ENCODE peak calls at places on chromosomes 1 and 21, in six cellular contexts. O, W, K, M, Q and P are unnamed samples.

GRCh38 chr1:228032041-228032440 is 25.2 kb downstream of the WNT3A start:
- DNase-seq in K (peak), O (no peak), Q (no peak), M (peak), W (no peak), P (no peak)

GRCh38 chr1:104408268-104408667 is 658.6 kb downstream of the AMY1C start:
- DNase-seq in Q (no peak), M (no peak), W (no peak), K (no peak), O (no peak), P (no peak)

GRCh38 chr21:44489962-44490361 is 34.7 kb downstream of the LRRC3 start:
- DNase-seq in K (no peak), M (no peak), Q (no peak), O (no peak), W (no peak), P (no peak)

GRCh38 chr1:21956720-21957552 is 19.8 kb upstream of the HSPG2 start:
- DNase-seq in Q (no peak), O (no peak), M (no peak), W (peak), K (peak), P (peak)

GRCh38 chr1:212110617-212111016 is 75.1 kb downstream of the DTL start:
- DNase-seq in Q (no peak), O (no peak), M (no peak), W (peak), K (no peak), P (no peak)

GRCh38 chr1:48661726-48662483 is 114.8 kb downstream of the BEND5 start:
- DNase-seq in K (no peak), O (no peak), W (no peak), M (no peak), Q (no peak), P (peak)

GRCh38 chr1:81467433-81467832 is 333.3 kb upstream of the ADGRL2 start:
- DNase-seq in W (no peak), K (no peak), M (no peak), O (no peak), Q (no peak), P (no peak)

GRCh38 chr1:37691497-37692077 is 729 bp upstream of the CDCA8 start:
- DNase-seq in K (peak), O (peak), W (peak), Q (no peak), M (peak), P (peak)

GRCh38 chr1:151693057-151693651 is 23.4 kb downstream of the CELF3 start:
- DNase-seq in W (peak), Q (no peak), K (no peak), O (no peak), M (no peak), P (peak)

GRCh38 chr1:168202941-168203654 is 22.7 kb upstream of the SFT2D2 start:
- DNase-seq in M (no peak), W (peak), O (no peak), K (no peak), Q (peak), P (no peak)

GRCh38 chr1:4058122-4058521 is 158.1 kb upstream of the C1orf174 start:
- DNase-seq in Q (no peak), K (no peak), O (no peak), M (no peak), W (no peak), P (no peak)

GRCh38 chr1:81873946-81874345 is 73.2 kb downstream of the ADGRL2 start:
- DNase-seq in W (no peak), Q (no peak), K (no peak), M (no peak), O (no peak), P (no peak)

GRCh38 chr1:26432793-26433192 is 672 bp downstream of the DHDDS start:
- DNase-seq in M (no peak), Q (no peak), O (no peak), K (no peak), W (no peak), P (no peak)

GRCh38 chr1:115184260-115184950 is 95.1 kb upstream of the TSPAN2 start:
- DNase-seq in O (no peak), Q (no peak), W (no peak), K (no peak), M (no peak), P (no peak)

GRCh38 chr1:115184951-115185331 is 95.6 kb upstream of the TSPAN2 start:
- DNase-seq in K (no peak), W (no peak), M (no peak), Q (peak), O (no peak), P (no peak)

GRCh38 chr1:115182012-115182715 is 92.9 kb upstream of the TSPAN2 start:
- DNase-seq in Q (no peak), M (no peak), K (no peak), W (no peak), O (no peak), P (no peak)

GRCh38 chr1:115183711-115184259 is 94.5 kb upstream of the TSPAN2 start:
- DNase-seq in M (peak), O (no peak), W (no peak), K (no peak), Q (no peak), P (no peak)

GRCh38 chr1:115183158-115183557 is 93.9 kb upstream of the TSPAN2 start:
- DNase-seq in Q (no peak), W (no peak), O (no peak), M (no peak), K (no peak), P (peak)
- TF ChIP-seq CTCF in Q (no peak), W (no peak), O (no peak), M (no peak), K (no peak), P (peak)

DNA sequence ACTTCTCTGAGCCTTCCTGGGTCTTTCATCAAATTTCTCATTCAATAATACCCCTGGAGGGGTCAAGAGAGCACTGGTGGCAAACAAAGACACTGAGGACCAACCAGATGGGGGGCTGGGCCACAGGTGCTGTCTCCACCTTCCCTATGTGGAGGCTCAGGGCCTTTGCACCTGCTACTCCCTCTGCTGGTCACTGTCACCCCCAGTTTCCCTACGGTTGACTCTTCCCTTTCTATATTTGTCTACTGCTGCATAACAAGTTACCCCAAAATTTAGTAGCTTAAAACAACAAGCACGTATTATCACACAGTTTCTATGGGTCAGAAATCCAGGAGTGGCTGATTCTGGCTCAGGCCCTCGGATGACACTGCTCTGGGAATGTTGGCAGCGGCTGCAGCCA is 138.8 kb upstream of the RUNX3 start:
- DNase-seq in W (no peak), M (no peak), K (no peak), Q (no peak), O (no peak), P (no peak)
- TF ChIP-seq CTCF in W (no peak), M (no peak), K (no peak), Q (peak), O (no peak), P (peak)

GRCh38 chr1:201312298-201312697 is 29.0 kb downstream of the PKP1 start:
- DNase-seq in Q (no peak), O (no peak), K (no peak), M (no peak), W (no peak), P (no peak)
- TF ChIP-seq CTCF in Q (no peak), O (no peak), K (no peak), M (no peak), W (no peak), P (peak)

GRCh38 chr1:153291514-153291913 is 21.2 kb downstream of the PGLYRP3 start:
- DNase-seq in W (no peak), O (peak), Q (no peak), K (no peak), M (no peak), P (no peak)

GRCh38 chr1:153292185-153292584 is 20.6 kb downstream of the PGLYRP3 start:
- DNase-seq in Q (no peak), M (no peak), K (no peak), O (no peak), W (no peak), P (no peak)

GRCh38 chr1:153292740-153293479 is 19.8 kb downstream of the PGLYRP3 start:
- DNase-seq in W (no peak), M (no peak), K (no peak), Q (no peak), O (no peak), P (no peak)

GRCh38 chr1:153293480-153293775 is 19.3 kb downstream of the PGLYRP3 start:
- DNase-seq in K (no peak), W (no peak), M (no peak), O (no peak), Q (no peak), P (no peak)

DNA sequence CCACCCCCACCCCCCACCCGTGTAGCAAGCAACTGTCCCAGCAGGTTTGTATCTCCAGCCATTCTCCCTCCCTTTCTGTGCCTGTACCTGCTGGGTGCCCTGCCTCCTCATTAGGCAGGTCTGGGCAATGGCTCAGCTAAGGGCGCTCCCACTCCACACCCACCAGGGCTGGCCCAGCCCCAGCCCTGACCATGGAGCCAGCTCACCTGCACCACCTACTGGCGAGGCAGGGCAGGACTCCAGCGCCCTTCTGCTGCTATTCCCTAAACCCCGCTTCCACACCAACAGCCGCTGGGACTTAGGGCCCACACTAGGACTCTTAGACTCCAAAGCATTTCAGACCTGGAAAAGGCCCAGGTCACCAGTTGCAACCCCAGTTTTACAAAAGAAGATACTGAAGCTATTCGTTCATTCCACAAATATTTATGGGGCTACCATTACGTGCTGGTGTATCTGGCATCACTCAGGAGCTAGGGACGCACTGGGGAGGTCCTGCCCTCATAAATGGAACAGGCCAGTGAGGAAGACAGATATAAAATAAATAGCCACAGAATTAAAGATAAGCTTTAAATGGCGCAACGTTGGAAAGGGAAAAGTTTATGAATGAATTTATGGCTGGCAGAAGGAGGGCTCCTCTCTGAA is 24.0 kb downstream of the PGLYRP3 start:
- DNase-seq in Q (no peak), W (no peak), K (no peak), M (no peak), O (peak), P (peak)
- TF ChIP-seq CTCF in Q (peak), W (peak), K (peak), M (no peak), O (peak), P (peak)

DNA sequence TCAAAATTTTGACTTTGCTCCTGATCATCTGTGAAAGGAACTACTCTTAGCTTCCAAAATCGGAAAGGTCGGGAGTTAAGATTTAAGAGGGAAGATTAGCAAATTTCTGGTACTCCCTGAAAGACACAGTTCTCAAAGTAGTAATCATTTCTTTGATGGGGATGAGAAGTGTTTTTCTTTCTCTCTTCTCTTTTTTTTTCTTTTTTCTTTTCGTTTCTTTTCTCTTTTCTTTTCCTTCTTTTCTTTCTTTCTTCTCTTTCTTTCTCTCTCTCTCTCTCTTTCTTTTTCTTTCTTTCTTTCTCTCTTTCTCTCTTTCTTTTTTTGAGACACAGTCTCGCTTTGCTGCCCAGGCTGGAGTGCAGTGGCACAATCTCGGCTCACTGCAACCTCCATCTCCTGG is 5.1 kb upstream of the RAB29 start:
- DNase-seq in M (no peak), O (no peak), W (no peak), K (no peak), Q (no peak), P (no peak)
- TF ChIP-seq CTCF in M (no peak), O (no peak), W (no peak), K (no peak), Q (no peak), P (no peak)

GRCh38 chr1:204074274-204075115 is 1.6 kb downstream of the SOX13 start:
- DNase-seq in M (peak), Q (no peak), W (peak), K (peak), O (no peak), P (peak)
- TF ChIP-seq CTCF in M (no peak), Q (no peak), W (no peak), K (no peak), O (no peak), P (no peak)

DNA sequence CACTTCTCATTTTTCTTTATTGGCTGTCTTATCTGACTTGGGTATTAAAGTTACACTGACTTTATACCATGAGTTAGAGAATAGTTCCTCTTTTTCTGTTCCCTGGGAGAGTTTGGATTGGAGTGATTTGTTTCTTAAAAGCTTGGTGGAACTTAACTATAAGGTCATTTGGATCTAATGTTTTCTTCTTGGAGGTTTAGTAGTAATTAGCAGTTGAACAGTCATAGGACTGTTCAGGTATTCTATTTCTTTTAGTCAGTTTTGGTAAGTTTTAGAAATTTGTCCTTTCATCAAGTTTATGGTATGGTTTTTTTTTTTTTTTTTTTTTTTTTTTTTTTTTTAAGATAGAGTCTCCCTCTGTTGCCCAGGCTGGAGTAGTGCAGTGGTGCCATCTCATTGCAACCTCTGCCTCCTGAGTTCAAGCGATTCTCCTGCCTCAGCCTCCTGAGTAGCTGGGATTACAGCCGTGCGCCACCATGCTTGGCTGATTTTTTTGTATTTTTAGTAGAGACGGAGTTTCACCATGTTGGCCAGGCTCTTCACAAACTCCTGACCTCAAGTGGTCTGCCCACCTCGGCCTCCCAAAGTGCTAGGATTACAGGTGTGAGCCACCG is 6.3 kb downstream of the TTC3 start:
- DNase-seq in K (no peak), M (no peak), Q (no peak), O (no peak), W (no peak), P (no peak)
- TF ChIP-seq CTCF in K (peak), M (no peak), Q (peak), O (peak), W (no peak), P (no peak)